ENCODE peak calls at places on chromosomes 11 and 22, in five cellular contexts. E is A549, N is coronary artery, S is neural crest cell, R is AG04450. X is an unnamed sample.

GRCh38 chr11:92827132-92827531 is 142.3 kb upstream of the MTNR1B start:
- DNase-seq in E (no peak), N (no peak), S (no peak), R (no peak), X (no peak)

GRCh38 chr11:67301951-67302516 is 1.3 kb upstream of the SSH3 start:
- DNase-seq in E (no peak), N (no peak), S (no peak), R (peak), X (no peak)

GRCh38 chr11:8206251-8207079 is 37.6 kb upstream of the RIC3 start:
- DNase-seq in E (no peak), N (peak), S (no peak), R (no peak), X (no peak)

GRCh38 chr11:60872124-60872951 is 5.0 kb downstream of the ZP1 start:
- DNase-seq in E (no peak), N (no peak), S (no peak), R (no peak), X (no peak)

GRCh38 chr11:72483412-72484186 is 49.3 kb upstream of the CLPB start:
- DNase-seq in E (no peak), N (no peak), S (no peak), R (no peak), X (no peak)

GRCh38 chr11:49424136-49424535 is 215.7 kb upstream of the FOLH1 start:
- DNase-seq in E (no peak), N (no peak), S (no peak), R (no peak), X (no peak)

GRCh38 chr11:102760355-102761035 is 19.9 kb downstream of the MMP10 start:
- DNase-seq in E (peak), N (no peak), S (no peak), R (peak), X (peak)

GRCh38 chr22:27074016-27074415 is 416.6 kb downstream of the MIAT start:
- DNase-seq in E (no peak), N (no peak), S (no peak), R (no peak), X (no peak)

GRCh38 chr11:6646631-6647281 is 8.9 kb downstream of the DCHS1 start:
- DNase-seq in E (no peak), N (peak), S (no peak), R (no peak), X (no peak)

GRCh38 chr22:21876486-21877176 is 9.2 kb upstream of the MAPK1 start:
- DNase-seq in E (no peak), N (no peak), S (no peak), R (no peak), X (no peak)

GRCh38 chr11:47161134-47161854 is 15.4 kb downstream of the ARFGAP2 start:
- DNase-seq in E (peak), N (no peak), S (peak), R (no peak), X (peak)

GRCh38 chr11:93238956-93239355 is 41.2 kb upstream of the SLC36A4 start:
- DNase-seq in E (no peak), N (no peak), S (no peak), R (no peak), X (no peak)

GRCh38 chr22:37657590-37658132 is 862 bp upstream of the PDXP start:
- DNase-seq in E (no peak), N (no peak), S (no peak), R (no peak), X (no peak)

GRCh38 chr11:48165426-48165825 is 51.2 kb upstream of the OR4B1 start:
- DNase-seq in E (no peak), N (no peak), S (no peak), R (no peak), X (no peak)

GRCh38 chr11:112161012-112161411 is 2.9 kb downstream of the IL18 start:
- DNase-seq in E (no peak), N (no peak), S (no peak), R (no peak), X (no peak)

GRCh38 chr11:85889676-85890579 is 34.7 kb downstream of the CCDC83 start:
- DNase-seq in E (peak), N (no peak), S (no peak), R (no peak), X (peak)

GRCh38 chr11:117953029-117953671 is 23.9 kb upstream of the TMPRSS13 start:
- DNase-seq in E (no peak), N (no peak), S (no peak), R (no peak), X (no peak)

GRCh38 chr22:44147821-44148574 is 32.7 kb upstream of the PARVG start:
- DNase-seq in E (no peak), N (no peak), S (no peak), R (no peak), X (peak)

GRCh38 chr11:69791266-69791665 is 16.1 kb upstream of the FGF4 start:
- DNase-seq in E (no peak), N (no peak), S (no peak), R (no peak), X (no peak)

GRCh38 chr11:66542362-66542761 is 3.5 kb downstream of the ZDHHC24 start:
- DNase-seq in E (no peak), N (no peak), S (no peak), R (no peak), X (no peak)

GRCh38 chr22:50308597-50308935 is 1.1 kb upstream of the PLXNB2 start:
- DNase-seq in E (no peak), N (peak), S (no peak), R (no peak), X (no peak)

GRCh38 chr11:119641991-119642745 is 86.8 kb downstream of the NECTIN1 start:
- DNase-seq in E (peak), N (no peak), S (no peak), R (no peak), X (no peak)

GRCh38 chr22:30362632-30363281 is 6.0 kb downstream of the CCDC157 start:
- DNase-seq in E (no peak), N (no peak), S (no peak), R (no peak), X (no peak)

X was measured in astrocyte of the cerebellum.